ENCODE peak calls at places on chromosomes 13 and 19, in five cellular contexts. One of them, this sample, is unnamed.
A peak's percentile ranks its signal among the peaks of the same experiment; 100 is the strongest.

GRCh38 chr19:48085077-48085476 is 25.5 kb downstream of the PLA2G4C start:
- DNase-seq in naive thymus-derived CD8-positive, alpha-beta T cell: no peak
- DNase-seq in stimulated activated effector memory CD8-positive, alpha-beta T cell treated with anti-CD3 and anti-CD28 coated beads, Interleukin-12 subunit alpha, Interleukin-12 subunit beta, amount 100 ng/mL, for 72 hours: no peak
- DNase-seq in T-helper 2 cell: no peak
- DNase-seq in GM04503: no peak
- DNase-seq in this sample: peak; percentile 67

GRCh38 chr13:32585625-32586021 is 629 bp upstream of the PDS5B start:
- DNase-seq in GM04503: no peak
- DNase-seq in T-helper 2 cell: no peak
- DNase-seq in stimulated activated effector memory CD8-positive, alpha-beta T cell treated with anti-CD3 and anti-CD28 coated beads, Interleukin-12 subunit alpha, Interleukin-12 subunit beta, amount 100 ng/mL, for 72 hours: no peak
- DNase-seq in naive thymus-derived CD8-positive, alpha-beta T cell: no peak
- DNase-seq in this sample: no peak

GRCh38 chr19:9862897-9863296 is 27.8 kb downstream of the PIN1 start:
- DNase-seq in stimulated activated effector memory CD8-positive, alpha-beta T cell treated with anti-CD3 and anti-CD28 coated beads, Interleukin-12 subunit alpha, Interleukin-12 subunit beta, amount 100 ng/mL, for 72 hours: no peak
- DNase-seq in T-helper 2 cell: no peak
- DNase-seq in GM04503: no peak
- DNase-seq in naive thymus-derived CD8-positive, alpha-beta T cell: peak; percentile 29
- DNase-seq in this sample: no peak

GRCh38 chr13:107144432-107144831 is 576.5 kb upstream of the ARGLU1 start:
- DNase-seq in T-helper 2 cell: no peak
- DNase-seq in stimulated activated effector memory CD8-positive, alpha-beta T cell treated with anti-CD3 and anti-CD28 coated beads, Interleukin-12 subunit alpha, Interleukin-12 subunit beta, amount 100 ng/mL, for 72 hours: no peak
- DNase-seq in GM04503: no peak
- DNase-seq in naive thymus-derived CD8-positive, alpha-beta T cell: no peak
- DNase-seq in this sample: no peak

GRCh38 chr19:51078731-51079130 is 4.0 kb downstream of the KLK14 start:
- DNase-seq in GM04503: no peak
- DNase-seq in naive thymus-derived CD8-positive, alpha-beta T cell: no peak
- DNase-seq in T-helper 2 cell: no peak
- DNase-seq in stimulated activated effector memory CD8-positive, alpha-beta T cell treated with anti-CD3 and anti-CD28 coated beads, Interleukin-12 subunit alpha, Interleukin-12 subunit beta, amount 100 ng/mL, for 72 hours: no peak
- DNase-seq in this sample: no peak

GRCh38 chr13:80989770-80990169 is 648.8 kb upstream of the SPRY2 start:
- DNase-seq in GM04503: no peak
- DNase-seq in naive thymus-derived CD8-positive, alpha-beta T cell: no peak
- DNase-seq in stimulated activated effector memory CD8-positive, alpha-beta T cell treated with anti-CD3 and anti-CD28 coated beads, Interleukin-12 subunit alpha, Interleukin-12 subunit beta, amount 100 ng/mL, for 72 hours: no peak
- DNase-seq in T-helper 2 cell: no peak
- DNase-seq in this sample: peak; percentile 48

GRCh38 chr13:77509221-77509620 is 26.3 kb upstream of the SCEL start:
- DNase-seq in T-helper 2 cell: no peak
- DNase-seq in naive thymus-derived CD8-positive, alpha-beta T cell: no peak
- DNase-seq in stimulated activated effector memory CD8-positive, alpha-beta T cell treated with anti-CD3 and anti-CD28 coated beads, Interleukin-12 subunit alpha, Interleukin-12 subunit beta, amount 100 ng/mL, for 72 hours: no peak
- DNase-seq in GM04503: no peak
- DNase-seq in this sample: peak; percentile 46

GRCh38 chr19:34366670-34367423 is 1.9 kb downstream of the GPI start:
- DNase-seq in GM04503: peak; percentile 41
- DNase-seq in naive thymus-derived CD8-positive, alpha-beta T cell: no peak
- DNase-seq in stimulated activated effector memory CD8-positive, alpha-beta T cell treated with anti-CD3 and anti-CD28 coated beads, Interleukin-12 subunit alpha, Interleukin-12 subunit beta, amount 100 ng/mL, for 72 hours: peak; percentile 56
- DNase-seq in T-helper 2 cell: no peak
- DNase-seq in this sample: no peak

GRCh38 chr19:794989-795658 is 2.1 kb upstream of the PTBP1 start:
- DNase-seq in T-helper 2 cell: no peak
- DNase-seq in GM04503: no peak
- DNase-seq in naive thymus-derived CD8-positive, alpha-beta T cell: no peak
- DNase-seq in stimulated activated effector memory CD8-positive, alpha-beta T cell treated with anti-CD3 and anti-CD28 coated beads, Interleukin-12 subunit alpha, Interleukin-12 subunit beta, amount 100 ng/mL, for 72 hours: no peak
- DNase-seq in this sample: no peak

GRCh38 chr19:56639217-56639616 is 3.7 kb upstream of the SMIM17 start:
- DNase-seq in naive thymus-derived CD8-positive, alpha-beta T cell: no peak
- DNase-seq in T-helper 2 cell: no peak
- DNase-seq in GM04503: no peak
- DNase-seq in stimulated activated effector memory CD8-positive, alpha-beta T cell treated with anti-CD3 and anti-CD28 coated beads, Interleukin-12 subunit alpha, Interleukin-12 subunit beta, amount 100 ng/mL, for 72 hours: no peak
- DNase-seq in this sample: no peak

This sample was measured in SK-MEL-5.